ENCODE peak calls at places on chromosome 5, in ten cellular contexts. One of them, this sample, is unnamed.

GRCh38 chr5:74500037-74500917 is 140.3 kb downstream of the ENC1 start:
- DNase-seq in stimulated activated CD4-positive, alpha-beta T cell treated with anti-CD3 and anti-CD28 coated beads, TNF-alpha, amount 100 ng/mL, for 48 hours: no peak
- DNase-seq in posterior cingulate gyrus: no peak
- DNase-seq in activated CD8-positive, alpha-beta memory T cell treated with anti-CD3 and anti-CD28 coated beads, Interleukin-2, amount 50 U/mL, for 4 hours: no peak
- DNase-seq in OCI-LY7: no peak
- DNase-seq in activated T-cell treated with anti-CD3 and anti-CD28 coated beads for 24 hours: no peak
- DNase-seq in SJSA1: no peak
- DNase-seq in GM04503: no peak
- DNase-seq in head of caudate nucleus: no peak
- DNase-seq in NCI-H2107: no peak
- DNase-seq in this sample: no peak

GRCh38 chr5:20028506-20028905 is 40.5 kb upstream of the CDH18 start:
- DNase-seq in stimulated activated CD4-positive, alpha-beta T cell treated with anti-CD3 and anti-CD28 coated beads, TNF-alpha, amount 100 ng/mL, for 48 hours: no peak
- DNase-seq in posterior cingulate gyrus: no peak
- DNase-seq in activated CD8-positive, alpha-beta memory T cell treated with anti-CD3 and anti-CD28 coated beads, Interleukin-2, amount 50 U/mL, for 4 hours: no peak
- DNase-seq in OCI-LY7: no peak
- DNase-seq in activated T-cell treated with anti-CD3 and anti-CD28 coated beads for 24 hours: no peak
- DNase-seq in SJSA1: no peak
- DNase-seq in GM04503: no peak
- DNase-seq in head of caudate nucleus: no peak
- DNase-seq in NCI-H2107: no peak
- DNase-seq in this sample: no peak

GRCh38 chr5:54756796-54757402 is 228.5 kb downstream of the ESM1 start:
- DNase-seq in stimulated activated CD4-positive, alpha-beta T cell treated with anti-CD3 and anti-CD28 coated beads, TNF-alpha, amount 100 ng/mL, for 48 hours: no peak
- DNase-seq in posterior cingulate gyrus: no peak
- DNase-seq in activated CD8-positive, alpha-beta memory T cell treated with anti-CD3 and anti-CD28 coated beads, Interleukin-2, amount 50 U/mL, for 4 hours: no peak
- DNase-seq in OCI-LY7: no peak
- DNase-seq in activated T-cell treated with anti-CD3 and anti-CD28 coated beads for 24 hours: no peak
- DNase-seq in SJSA1: no peak
- DNase-seq in GM04503: no peak
- DNase-seq in head of caudate nucleus: no peak
- DNase-seq in NCI-H2107: no peak
- DNase-seq in this sample: no peak

GRCh38 chr5:154365823-154366222 is 80.0 kb upstream of the SAP30L start:
- DNase-seq in stimulated activated CD4-positive, alpha-beta T cell treated with anti-CD3 and anti-CD28 coated beads, TNF-alpha, amount 100 ng/mL, for 48 hours: no peak
- DNase-seq in posterior cingulate gyrus: no peak
- DNase-seq in activated CD8-positive, alpha-beta memory T cell treated with anti-CD3 and anti-CD28 coated beads, Interleukin-2, amount 50 U/mL, for 4 hours: no peak
- DNase-seq in OCI-LY7: no peak
- DNase-seq in activated T-cell treated with anti-CD3 and anti-CD28 coated beads for 24 hours: no peak
- DNase-seq in SJSA1: no peak
- DNase-seq in GM04503: no peak
- DNase-seq in head of caudate nucleus: no peak
- DNase-seq in NCI-H2107: no peak
- DNase-seq in this sample: peak; percentile 74

GRCh38 chr5:79493596-79494343 is 20.2 kb downstream of the HOMER1 start:
- DNase-seq in stimulated activated CD4-positive, alpha-beta T cell treated with anti-CD3 and anti-CD28 coated beads, TNF-alpha, amount 100 ng/mL, for 48 hours: no peak
- DNase-seq in posterior cingulate gyrus: no peak
- DNase-seq in activated CD8-positive, alpha-beta memory T cell treated with anti-CD3 and anti-CD28 coated beads, Interleukin-2, amount 50 U/mL, for 4 hours: no peak
- DNase-seq in OCI-LY7: no peak
- DNase-seq in activated T-cell treated with anti-CD3 and anti-CD28 coated beads for 24 hours: no peak
- DNase-seq in SJSA1: no peak
- DNase-seq in GM04503: no peak
- DNase-seq in head of caudate nucleus: no peak
- DNase-seq in NCI-H2107: no peak
- DNase-seq in this sample: no peak

GRCh38 chr5:137164536-137164935 is 334.6 kb downstream of the SPOCK1 start:
- DNase-seq in stimulated activated CD4-positive, alpha-beta T cell treated with anti-CD3 and anti-CD28 coated beads, TNF-alpha, amount 100 ng/mL, for 48 hours: no peak
- DNase-seq in posterior cingulate gyrus: no peak
- DNase-seq in activated CD8-positive, alpha-beta memory T cell treated with anti-CD3 and anti-CD28 coated beads, Interleukin-2, amount 50 U/mL, for 4 hours: no peak
- DNase-seq in OCI-LY7: no peak
- DNase-seq in activated T-cell treated with anti-CD3 and anti-CD28 coated beads for 24 hours: no peak
- DNase-seq in SJSA1: peak; percentile 33
- DNase-seq in GM04503: no peak
- DNase-seq in head of caudate nucleus: no peak
- DNase-seq in NCI-H2107: no peak
- DNase-seq in this sample: no peak

GRCh38 chr5:149831492-149831891 is 101.4 kb downstream of the PPARGC1B start:
- DNase-seq in stimulated activated CD4-positive, alpha-beta T cell treated with anti-CD3 and anti-CD28 coated beads, TNF-alpha, amount 100 ng/mL, for 48 hours: peak; percentile 17
- DNase-seq in posterior cingulate gyrus: no peak
- DNase-seq in activated CD8-positive, alpha-beta memory T cell treated with anti-CD3 and anti-CD28 coated beads, Interleukin-2, amount 50 U/mL, for 4 hours: peak; percentile 31
- DNase-seq in OCI-LY7: no peak
- DNase-seq in activated T-cell treated with anti-CD3 and anti-CD28 coated beads for 24 hours: peak; percentile 36
- DNase-seq in SJSA1: peak; percentile 80
- DNase-seq in GM04503: no peak
- DNase-seq in head of caudate nucleus: no peak
- DNase-seq in NCI-H2107: no peak
- DNase-seq in this sample: peak; percentile 65

GRCh38 chr5:38569180-38569579 is 12.7 kb upstream of the LIFR start:
- DNase-seq in stimulated activated CD4-positive, alpha-beta T cell treated with anti-CD3 and anti-CD28 coated beads, TNF-alpha, amount 100 ng/mL, for 48 hours: no peak
- DNase-seq in posterior cingulate gyrus: no peak
- DNase-seq in activated CD8-positive, alpha-beta memory T cell treated with anti-CD3 and anti-CD28 coated beads, Interleukin-2, amount 50 U/mL, for 4 hours: no peak
- DNase-seq in OCI-LY7: no peak
- DNase-seq in activated T-cell treated with anti-CD3 and anti-CD28 coated beads for 24 hours: no peak
- DNase-seq in SJSA1: no peak
- DNase-seq in GM04503: no peak
- DNase-seq in head of caudate nucleus: no peak
- DNase-seq in NCI-H2107: no peak
- DNase-seq in this sample: no peak

GRCh38 chr5:43589310-43589709 is 13.7 kb upstream of the NNT start:
- DNase-seq in stimulated activated CD4-positive, alpha-beta T cell treated with anti-CD3 and anti-CD28 coated beads, TNF-alpha, amount 100 ng/mL, for 48 hours: no peak
- DNase-seq in posterior cingulate gyrus: no peak
- DNase-seq in activated CD8-positive, alpha-beta memory T cell treated with anti-CD3 and anti-CD28 coated beads, Interleukin-2, amount 50 U/mL, for 4 hours: no peak
- DNase-seq in OCI-LY7: no peak
- DNase-seq in activated T-cell treated with anti-CD3 and anti-CD28 coated beads for 24 hours: no peak
- DNase-seq in SJSA1: no peak
- DNase-seq in GM04503: no peak
- DNase-seq in head of caudate nucleus: no peak
- DNase-seq in NCI-H2107: no peak
- DNase-seq in this sample: no peak

GRCh38 chr5:39867923-39868322 is 443.1 kb upstream of the DAB2 start:
- DNase-seq in stimulated activated CD4-positive, alpha-beta T cell treated with anti-CD3 and anti-CD28 coated beads, TNF-alpha, amount 100 ng/mL, for 48 hours: no peak
- DNase-seq in posterior cingulate gyrus: no peak
- DNase-seq in activated CD8-positive, alpha-beta memory T cell treated with anti-CD3 and anti-CD28 coated beads, Interleukin-2, amount 50 U/mL, for 4 hours: no peak
- DNase-seq in OCI-LY7: no peak
- DNase-seq in activated T-cell treated with anti-CD3 and anti-CD28 coated beads for 24 hours: no peak
- DNase-seq in SJSA1: no peak
- DNase-seq in GM04503: no peak
- DNase-seq in head of caudate nucleus: no peak
- DNase-seq in NCI-H2107: no peak
- DNase-seq in this sample: no peak

GRCh38 chr5:53397845-53398244 is 82.6 kb upstream of the FST start:
- DNase-seq in stimulated activated CD4-positive, alpha-beta T cell treated with anti-CD3 and anti-CD28 coated beads, TNF-alpha, amount 100 ng/mL, for 48 hours: no peak
- DNase-seq in posterior cingulate gyrus: peak; percentile 80
- DNase-seq in activated CD8-positive, alpha-beta memory T cell treated with anti-CD3 and anti-CD28 coated beads, Interleukin-2, amount 50 U/mL, for 4 hours: no peak
- DNase-seq in OCI-LY7: no peak
- DNase-seq in activated T-cell treated with anti-CD3 and anti-CD28 coated beads for 24 hours: no peak
- DNase-seq in SJSA1: peak; percentile 85
- DNase-seq in GM04503: peak; percentile 50
- DNase-seq in head of caudate nucleus: no peak
- DNase-seq in NCI-H2107: no peak
- DNase-seq in this sample: peak; percentile 78

GRCh38 chr5:114362197-114362976 is 517 bp downstream of the KCNN2 start:
- DNase-seq in stimulated activated CD4-positive, alpha-beta T cell treated with anti-CD3 and anti-CD28 coated beads, TNF-alpha, amount 100 ng/mL, for 48 hours: no peak
- DNase-seq in posterior cingulate gyrus: no peak
- DNase-seq in activated CD8-positive, alpha-beta memory T cell treated with anti-CD3 and anti-CD28 coated beads, Interleukin-2, amount 50 U/mL, for 4 hours: no peak
- DNase-seq in OCI-LY7: no peak
- DNase-seq in activated T-cell treated with anti-CD3 and anti-CD28 coated beads for 24 hours: no peak
- DNase-seq in SJSA1: peak; percentile 45
- DNase-seq in GM04503: no peak
- DNase-seq in head of caudate nucleus: peak; percentile 44
- DNase-seq in NCI-H2107: no peak
- DNase-seq in this sample: no peak

GRCh38 chr5:149938272-149938671 is 6.3 kb downstream of the PDE6A start:
- DNase-seq in stimulated activated CD4-positive, alpha-beta T cell treated with anti-CD3 and anti-CD28 coated beads, TNF-alpha, amount 100 ng/mL, for 48 hours: no peak
- DNase-seq in posterior cingulate gyrus: no peak
- DNase-seq in activated CD8-positive, alpha-beta memory T cell treated with anti-CD3 and anti-CD28 coated beads, Interleukin-2, amount 50 U/mL, for 4 hours: no peak
- DNase-seq in OCI-LY7: no peak
- DNase-seq in activated T-cell treated with anti-CD3 and anti-CD28 coated beads for 24 hours: no peak
- DNase-seq in SJSA1: peak; percentile 96
- DNase-seq in GM04503: no peak
- DNase-seq in head of caudate nucleus: no peak
- DNase-seq in NCI-H2107: no peak
- DNase-seq in this sample: peak; percentile 88

GRCh38 chr5:103938151-103938671 is 375.6 kb upstream of the NUDT12 start:
- DNase-seq in stimulated activated CD4-positive, alpha-beta T cell treated with anti-CD3 and anti-CD28 coated beads, TNF-alpha, amount 100 ng/mL, for 48 hours: no peak
- DNase-seq in posterior cingulate gyrus: no peak
- DNase-seq in activated CD8-positive, alpha-beta memory T cell treated with anti-CD3 and anti-CD28 coated beads, Interleukin-2, amount 50 U/mL, for 4 hours: no peak
- DNase-seq in OCI-LY7: no peak
- DNase-seq in activated T-cell treated with anti-CD3 and anti-CD28 coated beads for 24 hours: no peak
- DNase-seq in SJSA1: no peak
- DNase-seq in GM04503: no peak
- DNase-seq in head of caudate nucleus: no peak
- DNase-seq in NCI-H2107: no peak
- DNase-seq in this sample: no peak

GRCh38 chr5:173051746-173052145 is 4.4 kb upstream of the CREBRF start:
- DNase-seq in stimulated activated CD4-positive, alpha-beta T cell treated with anti-CD3 and anti-CD28 coated beads, TNF-alpha, amount 100 ng/mL, for 48 hours: no peak
- DNase-seq in posterior cingulate gyrus: no peak
- DNase-seq in activated CD8-positive, alpha-beta memory T cell treated with anti-CD3 and anti-CD28 coated beads, Interleukin-2, amount 50 U/mL, for 4 hours: no peak
- DNase-seq in OCI-LY7: no peak
- DNase-seq in activated T-cell treated with anti-CD3 and anti-CD28 coated beads for 24 hours: no peak
- DNase-seq in SJSA1: no peak
- DNase-seq in GM04503: no peak
- DNase-seq in head of caudate nucleus: no peak
- DNase-seq in NCI-H2107: no peak
- DNase-seq in this sample: no peak